ENCODE peak calls at places on chromosomes 3 and 15, in eight cellular contexts. X is cardiac muscle cell; D is heart left ventricle; C is IMR-90; S is CD8-positive, alpha-beta T cell; N is lower lobe of right lung; I is suprapubic skin; W is fibroblast of lung. B is an unnamed sample.

GRCh38 chr3:105824129-105824528 is 44.7 kb downstream of the CBLB start:
- DNase-seq in D (no peak), W (no peak), I (no peak), S (no peak), X (no peak), N (no peak), C (no peak), B (no peak)

GRCh38 chr15:68781766-68782588 is 38.7 kb downstream of the ANP32A start:
- DNase-seq in X (no peak), W (no peak), D (peak; percentile 81), I (no peak), N (peak; percentile 74), S (peak; percentile 19), C (no peak), B (no peak)

GRCh38 chr3:151864423-151865101 is 8.9 kb upstream of the SUCNR1 start:
- DNase-seq in W (peak; percentile 85), X (no peak), C (peak; percentile 85), S (no peak), D (no peak), N (no peak), I (no peak), B (peak; percentile 55)

GRCh38 chr3:21624514-21624913 is 126.5 kb downstream of the ZNF385D start:
- DNase-seq in S (no peak), I (no peak), D (no peak), W (no peak), N (no peak), C (no peak), X (no peak), B (no peak)

GRCh38 chr3:40143283-40144090 is 166.0 kb upstream of the EIF1B start:
- DNase-seq in S (no peak), C (no peak), X (no peak), W (no peak), I (no peak), N (no peak), D (no peak), B (no peak)

GRCh38 chr3:85487375-85487774 is 528.6 kb downstream of the CADM2 start:
- DNase-seq in X (no peak), D (no peak), C (no peak), W (no peak), I (no peak), N (no peak), S (no peak), B (no peak)

GRCh38 chr15:26115229-26115943 is 252.3 kb upstream of the ATP10A start:
- DNase-seq in S (no peak), W (no peak), X (no peak), N (no peak), C (no peak), I (no peak), D (no peak), B (no peak)

GRCh38 chr3:72376917-72377710 is 471.1 kb downstream of the SHQ1 start:
- DNase-seq in C (no peak), N (no peak), X (no peak), I (no peak), D (no peak), W (no peak), S (no peak), B (no peak)

GRCh38 chr3:154900777-154901176 is 179.3 kb upstream of the MME start:
- DNase-seq in X (no peak), N (no peak), S (no peak), C (no peak), W (no peak), I (no peak), D (no peak), B (no peak)

GRCh38 chr15:45377630-45378148 is 655 bp downstream of the GATM start:
- DNase-seq in W (no peak), S (no peak), I (peak; percentile 82), C (no peak), D (peak; percentile 59), N (no peak), X (peak; percentile 64), B (no peak)

GRCh38 chr3:194009892-194010533 is 125.9 kb upstream of the HES1 start:
- DNase-seq in C (no peak), N (no peak), W (no peak), I (no peak), X (peak; percentile 75), D (no peak), S (no peak), B (no peak)

GRCh38 chr15:39786444-39787056 is 3.9 kb upstream of the FSIP1 start:
- DNase-seq in D (no peak), I (no peak), S (no peak), N (no peak), C (peak; percentile 75), W (peak; percentile 81), X (peak; percentile 61), B (peak; percentile 57)

GRCh38 chr3:10778492-10779292 is 37.3 kb upstream of the SLC6A11 start:
- DNase-seq in W (no peak), N (no peak), D (no peak), C (no peak), X (no peak), S (no peak), I (no peak), B (no peak)
- H3K27ac ChIP-seq in W (no peak overlapping the region), N (no peak overlapping the region), D (no peak overlapping the region), C (no peak overlapping the region), X (no peak overlapping the region), S (no peak overlapping the region), I (no peak overlapping the region), B (no peak overlapping the region)

GRCh38 chr3:127134887-127135240 is 58.1 kb upstream of the PRR23E start:
- DNase-seq in D (no peak), X (no peak), S (no peak), N (no peak), I (no peak), C (no peak), W (no peak), B (no peak)

GRCh38 chr3:127136706-127137105 is 56.2 kb upstream of the PRR23E start:
- DNase-seq in C (no peak), D (no peak), X (no peak), N (no peak), W (no peak), I (no peak), S (no peak), B (no peak)

GRCh38 chr3:127134466-127134865 is 58.5 kb upstream of the PRR23E start:
- DNase-seq in D (no peak), C (no peak), I (no peak), N (no peak), S (no peak), X (no peak), W (no peak), B (no peak)

GRCh38 chr3:127136024-127136600 is 56.8 kb upstream of the PRR23E start:
- DNase-seq in W (no peak), C (no peak), N (peak; percentile 44), D (no peak), X (no peak), I (no peak), S (no peak), B (no peak)

DNA sequence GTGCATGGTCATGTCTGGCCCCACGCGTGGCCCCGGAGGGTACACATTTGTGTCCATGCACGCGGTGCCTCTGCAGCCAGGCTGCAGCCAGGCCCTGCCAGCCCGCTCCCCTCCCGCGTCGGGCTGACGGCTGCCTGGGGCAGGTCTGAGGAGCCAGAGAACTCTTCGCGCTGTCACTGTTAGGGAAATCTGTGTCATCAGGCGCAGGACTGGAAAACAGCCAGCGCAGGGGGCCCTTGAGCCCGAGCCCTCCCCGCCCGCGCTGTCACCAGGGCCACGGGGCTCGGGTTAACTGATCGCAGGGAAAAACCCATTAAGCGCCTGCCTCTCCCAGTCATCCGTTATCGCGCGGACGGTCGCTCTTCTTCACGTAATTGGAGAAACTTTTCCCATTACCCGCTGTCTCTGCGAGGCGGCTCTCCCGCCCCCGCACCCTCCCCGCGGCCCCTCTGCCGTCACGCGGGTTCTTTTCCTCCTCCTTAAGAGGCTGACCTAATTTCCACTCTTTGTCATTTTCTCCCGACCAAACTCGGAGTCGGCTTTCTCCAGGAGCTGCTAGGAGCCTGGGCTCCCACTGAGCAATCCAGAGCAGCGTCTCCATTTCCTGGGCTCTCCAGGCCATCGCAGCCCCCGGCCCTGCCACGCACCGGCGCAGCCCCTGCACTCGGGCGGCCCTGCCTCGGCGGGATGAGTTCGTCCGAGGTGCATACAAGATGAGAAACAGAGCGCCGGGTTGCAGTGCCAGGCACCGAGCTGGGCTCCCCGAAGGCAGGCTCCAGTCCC is 57.5 kb upstream of the PRR23E start:
- DNase-seq in W (no peak), S (no peak), X (peak; percentile 77), N (peak; percentile 40), C (peak; percentile 6), D (peak; percentile 63), I (no peak), B (no peak)
- TF ChIP-seq CTCF in W (no peak), S (no peak), X (no peak), N (no peak), C (no peak), D (no peak), I (no peak), B (no peak)

DNA sequence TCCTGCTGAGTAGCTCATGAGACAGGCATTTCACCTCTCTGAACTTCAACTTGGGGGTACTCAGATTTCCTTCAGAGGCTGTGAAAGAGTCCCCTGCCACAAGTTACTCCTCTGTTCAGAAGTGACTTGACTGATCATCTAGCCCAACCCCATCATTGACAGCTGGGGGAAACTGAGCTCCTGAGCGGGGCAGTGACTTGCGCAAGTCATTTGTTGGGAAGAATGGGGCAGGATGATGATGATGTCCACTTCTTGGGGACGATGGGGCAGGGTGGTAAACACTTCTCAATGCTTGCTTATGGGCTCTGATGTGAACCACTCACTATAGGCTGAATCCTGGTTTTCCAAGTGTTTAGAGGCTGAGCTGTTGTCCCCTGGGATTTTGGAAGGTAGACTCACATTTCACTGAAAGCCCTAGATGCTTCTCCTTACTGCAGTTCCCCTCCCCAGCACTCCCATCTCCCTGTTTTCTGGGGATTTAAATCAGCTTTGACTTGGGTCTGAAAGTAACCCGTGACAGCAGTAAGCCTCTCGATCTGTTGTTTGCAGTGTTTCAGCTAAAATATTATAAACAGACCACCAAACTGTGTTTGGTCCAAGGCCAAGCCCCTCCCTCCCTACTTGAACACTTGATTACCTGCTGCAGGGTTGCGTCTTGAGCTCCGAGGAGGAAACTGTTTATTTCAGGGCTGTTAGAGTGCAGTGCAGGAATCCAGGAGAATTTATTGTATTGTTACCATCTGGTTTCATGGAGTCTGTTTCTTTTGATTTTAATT is 25.1 kb downstream of the SMAD3 start:
- DNase-seq in X (no peak), D (no peak), C (no peak), I (no peak), W (no peak), N (no peak), S (no peak), B (no peak)
- H3K27ac ChIP-seq in X (peak overlapping the region; percentile 89), D (peak overlapping the region; percentile 5), C (peak overlapping the region; percentile 70), I (no peak overlapping the region), W (peak overlapping the region; percentile 75), N (no peak overlapping the region), S (no peak overlapping the region), B (peak overlapping the region; percentile 71)

DNA sequence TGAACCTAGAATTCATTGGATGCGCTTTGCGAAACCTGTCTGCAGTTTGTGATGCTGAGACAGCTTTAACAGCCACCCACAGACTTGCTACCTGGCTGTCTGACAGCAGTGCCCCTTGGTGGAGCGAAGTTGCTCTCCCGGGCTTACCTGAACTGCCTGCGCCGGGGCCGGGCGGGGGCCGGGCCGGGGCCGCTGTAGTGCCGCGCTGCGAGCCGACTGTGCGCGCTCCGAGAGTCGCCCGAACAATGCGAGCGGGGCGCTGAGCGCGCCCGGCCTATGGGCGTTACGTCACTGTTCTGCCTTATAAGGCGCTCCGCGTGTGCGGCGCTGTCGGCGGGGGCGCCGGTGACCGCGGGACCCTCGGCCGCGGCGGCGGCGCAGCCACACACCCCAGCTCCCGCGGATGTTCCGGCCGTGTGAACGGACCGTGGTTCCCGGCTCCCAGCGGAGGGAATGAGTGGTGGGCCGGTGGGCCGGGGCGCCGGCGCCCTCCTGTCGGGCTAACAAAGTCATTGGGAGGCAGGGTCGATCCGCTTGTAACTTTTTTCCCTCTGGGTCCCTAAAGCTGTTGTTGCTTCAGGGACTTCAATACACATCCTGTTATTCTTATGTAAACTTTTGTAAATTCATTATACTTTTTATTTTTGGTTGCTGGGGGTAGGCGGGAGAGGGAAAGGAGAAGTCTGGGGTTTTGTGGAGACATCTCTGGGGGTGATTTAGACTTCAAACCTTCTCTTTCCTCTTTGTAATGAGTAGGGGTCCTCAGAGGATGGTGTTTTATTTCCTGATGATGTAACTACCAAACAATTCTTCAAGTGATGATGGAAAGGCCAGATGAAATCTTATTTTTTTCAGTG is 58.5 kb downstream of the CMSS1 start:
- DNase-seq in N (peak; percentile 89), W (peak; percentile 78), I (peak; percentile 82), C (peak; percentile 79), X (peak; percentile 93), D (peak; percentile 85), S (peak; percentile 52), B (peak; percentile 61)
- TF ChIP-seq CTCF in N (peak; percentile 15), W (no peak), I (no peak), C (peak; percentile 19), X (no peak), D (no peak), S (no peak), B (no peak)

B was measured in RWPE1.